ENCODE peak calls at places on chromosomes 3 and 15, in four cellular contexts. O is dorsolateral prefrontal cortex, D is kidney epithelial cell, M is IMR-90. T is an unnamed sample.

GRCh38 chr15:31102374-31103342 is 1.1 kb upstream of the TRPM1 start:
- DNase-seq in O (no peak), D (no peak), M (no peak), T (no peak)

GRCh38 chr3:45583021-45583851 is 11.3 kb upstream of the LIMD1 start:
- DNase-seq in O (peak; percentile 91), D (no peak), M (no peak), T (no peak)

GRCh38 chr15:101037090-101037830 is 118.1 kb downstream of the LRRK1 start:
- DNase-seq in M (no peak), O (no peak), D (no peak), T (no peak)

GRCh38 chr3:184655597-184655996 is 56.3 kb downstream of the MAGEF1 start:
- DNase-seq in M (no peak), O (no peak), D (no peak), T (no peak)

GRCh38 chr3:101391413-101391812 is 71.0 kb upstream of the IMPG2 start:
- DNase-seq in D (no peak), O (no peak), M (no peak), T (no peak)

GRCh38 chr15:101449471-101450425 is 39.8 kb downstream of the PCSK6 start:
- DNase-seq in D (no peak), M (no peak), O (no peak), T (no peak)

GRCh38 chr3:195009607-195010006 is 261.4 kb downstream of the XXYLT1 start:
- DNase-seq in M (no peak), O (no peak), D (no peak), T (no peak)

GRCh38 chr15:71114066-71114680 is 1.1 kb upstream of the THSD4 start:
- DNase-seq in M (no peak), D (no peak), O (no peak), T (no peak)

GRCh38 chr3:133573054-133573628 is 345 bp upstream of the CDV3 start:
- DNase-seq in M (peak; percentile 100), D (peak; percentile 99), O (peak; percentile 100), T (peak; percentile 99)

GRCh38 chr3:188389711-188390346 is 235.9 kb downstream of the LPP start:
- DNase-seq in M (no peak), O (no peak), D (no peak), T (no peak)

GRCh38 chr15:76177491-76178040 is 117.8 kb downstream of the TMEM266 start:
- DNase-seq in M (peak; percentile 17), D (no peak), O (no peak), T (no peak)

GRCh38 chr15:101049282-101049681 is 130.1 kb downstream of the LRRK1 start:
- DNase-seq in M (no peak), O (no peak), D (no peak), T (no peak)

GRCh38 chr3:5194801-5195509 is 7.4 kb downstream of the EDEM1 start:
- DNase-seq in O (no peak), M (peak; percentile 91), D (peak; percentile 82), T (peak; percentile 57)

GRCh38 chr3:131421957-131422498 is 40.5 kb downstream of the NUDT16 start:
- DNase-seq in D (no peak), M (no peak), O (no peak), T (no peak)

GRCh38 chr15:100831466-100831865 is 48.2 kb upstream of the ALDH1A3 start:
- DNase-seq in O (no peak), D (no peak), M (no peak), T (no peak)

GRCh38 chr15:40063563-40064011 is 24.6 kb upstream of the SRP14 start:
- DNase-seq in O (no peak), D (peak; percentile 49), M (peak; percentile 50), T (no peak)

GRCh38 chr15:63556246-63556645 is 40.9 kb upstream of the FBXL22 start:
- DNase-seq in M (no peak), D (no peak), O (no peak), T (no peak)

GRCh38 chr15:79370716-79371115 is 59.8 kb downstream of the TMED3 start:
- DNase-seq in O (no peak), D (no peak), M (peak; percentile 83), T (no peak)

GRCh38 chr15:41887893-41888292 is 6.0 kb downstream of the SPTBN5 start:
- DNase-seq in O (no peak), M (no peak), D (no peak), T (no peak)

GRCh38 chr3:12959838-12960378 is 113.3 kb downstream of the IQSEC1 start:
- DNase-seq in M (no peak), O (no peak), D (no peak), T (no peak)

DNA sequence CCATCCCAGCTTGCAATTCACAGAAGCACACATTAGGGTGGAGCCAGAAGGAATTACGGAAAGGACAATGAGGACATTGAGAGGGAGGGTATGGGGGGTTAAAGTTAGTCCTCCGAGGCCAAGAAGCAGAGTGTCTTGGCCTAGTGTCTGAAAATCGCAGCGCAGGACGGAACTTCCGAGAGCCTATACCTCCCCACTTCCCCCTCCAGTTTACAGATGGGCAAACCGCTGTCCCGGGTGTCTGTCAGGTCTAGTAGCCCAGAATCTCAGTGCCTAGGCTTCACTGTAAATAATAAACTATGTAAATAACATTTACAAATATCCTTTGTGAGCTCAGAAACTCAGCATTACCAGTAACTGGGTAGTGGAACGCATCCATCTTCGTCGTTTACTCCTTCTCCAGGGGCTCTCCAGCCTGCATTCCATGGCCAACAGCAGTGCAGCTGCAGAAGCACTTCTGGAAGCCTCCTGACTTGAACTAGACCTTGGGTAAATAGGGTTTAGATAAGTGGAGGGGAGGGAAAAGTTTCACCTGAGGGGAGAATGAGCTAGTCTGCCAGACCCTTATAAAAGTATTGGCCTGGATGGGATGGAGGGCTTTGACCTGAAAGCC is 962 bp downstream of the ADPRH start:
- DNase-seq in D (no peak), M (no peak), O (no peak), T (no peak)
- H3K4me3 ChIP-seq in D (peak overlapping the region; percentile 57), M (peak overlapping the region; percentile 39), O (peak overlapping the region; percentile 70), T (peak overlapping the region; percentile 46)

GRCh38 chr3:89702404-89702803 is 595.0 kb downstream of the EPHA3 start:
- DNase-seq in M (no peak), D (no peak), O (no peak), T (no peak)

GRCh38 chr3:89697321-89697916 is 590.0 kb downstream of the EPHA3 start:
- DNase-seq in O (no peak), M (no peak), D (no peak), T (no peak)

GRCh38 chr3:89699771-89700170 is 592.4 kb downstream of the EPHA3 start:
- DNase-seq in M (no peak), D (no peak), O (no peak), T (no peak)

GRCh38 chr3:89698208-89698830 is 590.9 kb downstream of the EPHA3 start:
- DNase-seq in M (no peak), O (no peak), D (no peak), T (no peak)

DNA sequence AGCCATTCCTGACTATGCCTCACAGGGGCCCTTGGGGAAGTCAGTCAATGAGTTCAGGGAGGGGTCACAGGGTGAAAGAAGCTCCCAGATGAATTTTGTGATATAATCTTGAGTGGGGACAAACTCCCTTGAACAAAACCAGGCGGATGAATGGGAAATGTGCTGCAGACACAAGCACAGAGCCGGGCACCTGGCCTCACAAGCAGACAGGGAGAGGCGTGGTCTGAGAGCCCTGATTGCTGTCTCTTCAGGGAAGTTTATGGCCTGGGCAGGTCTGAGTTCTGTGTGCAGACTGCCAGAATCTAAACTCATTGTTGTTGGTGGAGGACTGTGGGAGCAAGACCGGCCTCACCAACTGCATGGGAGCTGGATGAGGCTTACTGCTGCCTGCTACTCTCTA is 591.8 kb downstream of the EPHA3 start:
- DNase-seq in D (no peak), M (no peak), O (no peak), T (no peak)
- TF ChIP-seq CTCF in D (no peak), M (no peak), O (no peak), T (no peak)

GRCh38 chr15:29571728-29572454 is 250.4 kb downstream of the TJP1 start:
- DNase-seq in D (no peak), M (no peak), O (no peak), T (no peak)
- H3K4me3 ChIP-seq in D (peak overlapping the region; percentile 61), M (no peak overlapping the region), O (peak overlapping the region; percentile 69), T (no peak overlapping the region)

DNA sequence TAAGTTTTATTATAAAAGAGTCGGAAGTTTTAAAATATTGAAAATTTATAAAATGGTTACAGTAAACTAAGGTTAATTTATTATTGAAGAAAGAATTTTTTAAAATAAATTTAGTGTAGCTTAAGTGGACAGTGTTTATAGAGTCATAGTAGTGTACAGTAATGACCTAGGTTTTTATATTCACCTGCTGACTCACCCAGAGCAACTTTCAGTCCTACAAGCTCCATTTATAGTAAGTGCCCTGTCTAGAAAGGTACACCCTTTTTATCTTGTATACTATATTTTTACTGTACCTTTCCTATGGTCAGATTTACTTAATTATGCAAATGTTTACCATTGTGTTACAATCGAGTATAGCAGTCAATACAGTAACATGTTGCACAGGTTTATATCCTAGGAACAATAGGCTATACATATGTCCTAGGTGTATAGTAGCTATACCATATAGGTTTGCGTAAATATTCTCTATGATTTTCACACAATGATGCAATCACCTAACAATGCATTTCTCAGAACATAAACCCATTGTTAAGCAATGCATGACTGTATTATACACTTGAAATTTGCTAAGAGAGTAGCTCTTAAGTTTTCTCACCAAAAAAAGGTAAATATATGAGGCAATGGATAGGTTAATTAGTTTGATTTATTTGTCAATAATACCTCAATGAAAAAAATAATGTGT is 106.9 kb upstream of the CD96 start:
- DNase-seq in O (no peak), M (no peak), D (no peak), T (no peak)
- TF ChIP-seq CTCF in O (no peak), M (no peak), D (no peak), T (no peak)

GRCh38 chr15:38560456-38560926 is 4.1 kb downstream of the RASGRP1 start:
- DNase-seq in D (no peak), M (no peak), O (no peak), T (no peak)
- H3K4me3 ChIP-seq in D (no peak overlapping the region), M (no peak overlapping the region), O (no peak overlapping the region), T (no peak overlapping the region)

DNA sequence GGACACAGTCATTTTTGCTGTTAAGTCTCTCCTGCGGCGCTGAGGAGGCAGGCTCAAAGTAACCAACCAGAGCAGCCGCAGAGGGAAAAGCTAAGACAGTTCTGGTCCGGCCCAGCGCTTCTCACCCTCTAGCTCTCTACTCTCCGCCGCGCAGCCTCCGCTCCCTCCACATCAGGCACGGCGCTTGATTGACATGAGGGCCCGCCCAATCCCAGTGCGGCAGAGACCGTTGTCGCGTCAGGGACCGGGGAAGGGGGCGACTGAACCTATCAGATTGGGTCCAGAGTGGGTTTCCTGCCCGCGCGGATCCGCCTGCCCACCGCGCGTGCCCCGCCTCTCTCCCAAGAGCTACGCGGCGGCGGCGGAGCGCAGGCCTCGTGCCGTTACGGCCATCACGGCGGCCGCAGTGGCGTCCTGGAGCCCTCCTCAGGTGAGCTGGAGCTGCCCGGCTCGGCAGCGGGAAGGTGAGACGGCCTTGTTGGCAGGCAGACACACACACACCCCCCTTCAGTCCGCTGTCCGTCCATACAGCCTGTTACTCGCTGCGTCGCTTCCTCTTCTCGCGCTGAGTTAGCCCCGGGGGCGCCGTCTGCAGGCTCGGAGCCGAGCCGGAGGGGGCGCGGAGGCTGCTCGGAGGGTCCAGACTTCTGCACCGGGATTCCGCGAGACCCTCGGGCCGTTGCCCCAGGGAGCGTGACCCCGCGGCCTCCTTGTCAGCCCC is at the start of gene NCK1:
- DNase-seq in D (peak; percentile 86), O (peak; percentile 99), M (peak; percentile 98), T (peak; percentile 91)
- TF ChIP-seq CTCF in D (peak; percentile 18), O (peak; percentile 32), M (peak; percentile 3), T (no peak)

DNA sequence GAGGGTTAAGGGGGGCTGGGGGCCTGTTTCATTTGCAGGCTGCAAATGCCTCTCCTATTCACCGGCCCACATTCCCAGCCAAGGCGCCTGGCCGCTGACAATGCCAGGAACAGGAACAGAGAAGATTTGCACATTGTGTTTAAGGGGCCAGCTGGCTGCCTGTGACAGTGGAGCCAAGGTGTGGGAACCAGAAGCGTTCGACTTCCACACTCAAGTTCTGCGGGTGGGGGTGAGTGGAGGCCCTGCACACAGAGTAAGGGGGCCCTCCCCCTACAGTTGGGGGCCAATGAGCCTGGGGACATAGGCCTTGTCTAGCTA is 9.5 kb downstream of the IGDCC3 start:
- DNase-seq in O (peak; percentile 56), D (no peak), M (no peak), T (no peak)
- H3K4me3 ChIP-seq in O (no peak overlapping the region), D (no peak overlapping the region), M (no peak overlapping the region), T (no peak overlapping the region)